ENCODE peak calls at places on chromosome 18, in eight cellular contexts. R, O, D, E, P, L, U and W are unnamed samples.

GRCh38 chr18:73352546-73352945 is 484.8 kb upstream of the NETO1 start:
- DNase-seq in E (no peak), U (no peak), D (no peak), R (no peak), L (peak; percentile 2), O (no peak), P (no peak), W (no peak)

GRCh38 chr18:50393802-50394201 is 19.0 kb downstream of the SKA1 start:
- DNase-seq in E (no peak), L (no peak), U (no peak), R (no peak), D (no peak), P (no peak), O (no peak), W (no peak)

GRCh38 chr18:29406996-29407395 is 1230.1 kb upstream of the CDH2 start:
- DNase-seq in P (no peak), L (no peak), D (no peak), R (no peak), E (no peak), O (no peak), U (no peak), W (no peak)

GRCh38 chr18:48153641-48154481 is 223.4 kb upstream of the SMAD2 start:
- DNase-seq in P (peak; percentile 88), U (peak; percentile 21), D (no peak), E (no peak), L (no peak), O (no peak), R (no peak), W (no peak)

GRCh38 chr18:44742126-44742525 is 61.4 kb downstream of the SETBP1 start:
- DNase-seq in R (no peak), O (no peak), D (no peak), U (no peak), L (no peak), E (no peak), P (no peak), W (no peak)

GRCh38 chr18:24027156-24027555 is 12.6 kb downstream of the TTC39C start:
- DNase-seq in R (peak; percentile 85), L (peak; percentile 93), E (no peak), O (peak; percentile 70), D (no peak), U (no peak), P (peak; percentile 96), W (no peak)

GRCh38 chr18:22169889-22170420 is 566 bp downstream of the GATA6 start:
- DNase-seq in P (peak; percentile 76), E (no peak), L (peak; percentile 53), U (no peak), R (peak; percentile 63), O (no peak), D (no peak), W (no peak)

GRCh38 chr18:28399781-28400362 is 222.9 kb upstream of the CDH2 start:
- DNase-seq in U (no peak), E (no peak), P (no peak), O (no peak), D (no peak), R (no peak), L (no peak), W (no peak)

GRCh38 chr18:7520200-7520780 is 46.8 kb upstream of the PTPRM start:
- DNase-seq in L (no peak), E (no peak), U (no peak), R (no peak), D (no peak), P (no peak), O (no peak), W (no peak)

GRCh38 chr18:25284861-25285574 is 66.9 kb downstream of the ZNF521 start:
- DNase-seq in P (peak; percentile 78), U (no peak), O (no peak), E (no peak), R (peak; percentile 61), D (no peak), L (peak; percentile 41), W (no peak)

GRCh38 chr18:34494359-34494696 is 215.8 kb upstream of the DTNA start:
- DNase-seq in O (peak; percentile 58), P (no peak), D (no peak), R (no peak), E (no peak), L (no peak), U (no peak), W (no peak)

GRCh38 chr18:9117980-9118841 is 15.7 kb downstream of the NDUFV2 start:
- DNase-seq in R (no peak), E (no peak), D (no peak), O (no peak), U (no peak), L (no peak), P (peak; percentile 54), W (no peak)
- H3K4me3 ChIP-seq in R (no peak overlapping the region), E (peak overlapping the region; percentile 65), D (peak overlapping the region; percentile 7), O (peak overlapping the region; percentile 37), U (no peak overlapping the region), L (no peak overlapping the region), P (no peak overlapping the region), W (peak overlapping the region; percentile 46)

DNA sequence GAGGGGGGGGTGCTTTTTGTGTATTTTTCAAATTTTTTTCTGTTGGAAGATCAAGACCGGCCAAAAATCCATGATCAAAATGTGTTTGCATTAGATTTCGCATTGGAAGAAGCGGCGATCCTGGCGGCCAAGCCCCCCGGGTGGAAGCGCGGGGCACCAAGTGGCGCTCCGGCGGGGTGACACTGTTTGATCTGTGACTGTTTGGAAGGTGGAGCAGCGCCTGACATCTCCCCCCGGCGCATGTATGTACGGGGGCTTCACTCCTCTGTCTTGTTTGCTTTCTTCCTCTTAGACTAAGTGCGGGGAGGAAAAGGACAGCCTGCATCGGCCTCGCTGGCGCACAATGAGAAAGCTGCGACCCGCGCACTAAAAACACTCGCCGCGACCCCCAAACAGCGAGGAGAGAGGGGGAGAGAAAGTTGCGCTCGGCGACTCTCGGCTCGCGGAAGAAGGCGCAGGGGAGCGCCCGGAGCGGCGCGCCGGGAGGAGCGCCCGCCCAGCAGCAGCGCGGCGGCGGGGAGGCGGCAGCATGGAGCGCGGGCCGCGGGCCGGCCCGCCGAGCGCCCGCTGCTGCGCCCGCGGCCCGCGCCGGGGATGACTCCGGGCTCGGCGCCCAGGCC is 515 bp downstream of the TSHZ1 start:
- DNase-seq in O (no peak), U (no peak), E (no peak), L (peak; percentile 18), P (peak; percentile 40), D (peak; percentile 51), R (no peak), W (no peak)
- TF ChIP-seq CTCF in O (no peak), U (no peak), E (no peak), L (no peak), P (no peak), D (no peak), R (no peak), W (no peak)

DNA sequence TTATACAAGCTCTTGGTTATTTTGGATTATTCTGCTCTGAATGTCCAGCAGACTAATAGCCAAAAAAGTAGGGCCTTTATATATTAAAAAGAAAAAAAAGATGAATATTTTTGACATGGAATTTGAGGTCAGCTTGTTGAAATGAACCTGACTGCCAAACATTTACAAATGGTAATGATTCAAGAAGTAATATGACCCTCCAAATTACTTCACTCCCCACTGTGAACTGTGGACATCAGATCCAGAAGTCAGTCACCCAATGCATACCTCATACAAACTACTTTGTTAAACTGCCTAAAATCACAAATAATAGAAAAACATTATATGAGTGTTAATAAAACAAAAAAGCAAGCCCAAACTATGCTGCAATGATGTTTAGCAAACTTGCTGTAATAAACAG is 10.0 kb downstream of the EPG5 start:
- DNase-seq in L (peak; percentile 82), E (no peak), R (no peak), D (no peak), P (peak; percentile 45), U (no peak), O (no peak), W (no peak)
- H3K36me3 ChIP-seq in L (peaks cover 23% of the 10 kb centered on the region), E (peaks cover 18% of the 10 kb centered on the region), R (no peaks in the 10 kb centered on the region), D (peaks cover 41% of the 10 kb centered on the region), P (peaks cover 27% of the 10 kb centered on the region), U (peaks cover 4% of the 10 kb centered on the region), O (peaks cover 28% of the 10 kb centered on the region), W (peaks cover 40% of the 10 kb centered on the region)

GRCh38 chr18:76259726-76260125 is 235.3 kb downstream of the ZNF516 start:
- DNase-seq in U (no peak), L (no peak), D (no peak), O (no peak), R (no peak), E (no peak), P (no peak), W (no peak)

GRCh38 chr18:76262956-76263955 is 231.8 kb downstream of the ZNF516 start:
- DNase-seq in D (no peak), P (no peak), O (no peak), E (no peak), U (no peak), L (no peak), R (peak; percentile 65), W (no peak)

GRCh38 chr18:76259012-76259568 is 236.0 kb downstream of the ZNF516 start:
- DNase-seq in D (no peak), U (no peak), O (no peak), P (peak; percentile 16), R (no peak), E (no peak), L (no peak), W (no peak)

GRCh38 chr18:76258209-76258608 is 236.8 kb downstream of the ZNF516 start:
- DNase-seq in U (no peak), P (peak; percentile 33), R (no peak), L (peak; percentile 19), E (no peak), O (no peak), D (no peak), W (no peak)

GRCh38 chr18:76260941-76261472 is 234.0 kb downstream of the ZNF516 start:
- DNase-seq in R (no peak), O (no peak), E (no peak), D (no peak), L (no peak), P (no peak), U (no peak), W (no peak)
- H3K4me3 ChIP-seq in R (no peak overlapping the region), O (no peak overlapping the region), E (no peak overlapping the region), D (no peak overlapping the region), L (no peak overlapping the region), P (no peak overlapping the region), U (no peak overlapping the region), W (no peak overlapping the region)